ENCODE peak calls at places on chromosome 13, in seven cellular contexts. E is cardiac fibroblast, L is psoas muscle, I is keratinocyte, Q is PC-9, J is transverse colon, C is stomach. H is an unnamed sample.
A peak's percentile ranks its signal among the peaks of the same experiment; 100 is the strongest.

GRCh38 chr13:114079601-114080536 is 52.6 kb downstream of the RASA3 start:
- DNase-seq in E (no peak), L (peak; percentile 44), I (no peak), Q (no peak), J (peak; percentile 5), C (no peak), H (peak; percentile 25)

GRCh38 chr13:62210951-62211350 is 795.3 kb upstream of the PCDH20 start:
- DNase-seq in E (no peak), L (no peak), I (no peak), Q (no peak), J (no peak), C (no peak), H (no peak)

GRCh38 chr13:90448466-90449037 is 898.9 kb upstream of the MIR17HG start:
- DNase-seq in E (peak; percentile 61), L (no peak), I (no peak), Q (no peak), J (no peak), C (no peak), H (no peak)

GRCh38 chr13:37587236-37587635 is 11.3 kb downstream of the POSTN start:
- DNase-seq in E (no peak), L (no peak), I (no peak), Q (no peak), J (no peak), C (no peak), H (no peak)

GRCh38 chr13:26095846-26096245 is 44.0 kb upstream of the SHISA2 start:
- DNase-seq in E (no peak), L (no peak), I (no peak), Q (no peak), J (no peak), C (no peak), H (no peak)

GRCh38 chr13:73248711-73249580 is 190.1 kb downstream of the KLF5 start:
- DNase-seq in E (peak; percentile 45), L (no peak), I (peak; percentile 59), Q (peak; percentile 89), J (no peak), C (peak; percentile 64), H (no peak)

GRCh38 chr13:29886446-29886845 is 36.0 kb upstream of the UBL3 start:
- DNase-seq in E (no peak), L (no peak), I (no peak), Q (no peak), J (no peak), C (no peak), H (no peak)

GRCh38 chr13:114148521-114148855 is 16.1 kb upstream of the RASA3 start:
- DNase-seq in E (no peak), L (no peak), I (no peak), Q (no peak), J (peak; percentile 64), C (peak; percentile 51), H (peak; percentile 64)

GRCh38 chr13:99894835-99895427 is 76.6 kb downstream of the ZIC5 start:
- DNase-seq in E (peak; percentile 9), L (no peak), I (no peak), Q (no peak), J (peak; percentile 18), C (no peak), H (peak; percentile 25)

GRCh38 chr13:28313579-28313978 is 175.2 kb downstream of the PAN3 start:
- DNase-seq in E (peak; percentile 68), L (no peak), I (no peak), Q (no peak), J (no peak), C (no peak), H (peak; percentile 14)

GRCh38 chr13:64248371-64249065 is 2832.9 kb upstream of the PCDH20 start:
- DNase-seq in E (no peak), L (no peak), I (no peak), Q (no peak), J (no peak), C (no peak), H (no peak)

GRCh38 chr13:40446365-40446764 is 220.1 kb downstream of the FOXO1 start:
- DNase-seq in E (peak; percentile 61), L (no peak), I (no peak), Q (no peak), J (no peak), C (no peak), H (no peak)

GRCh38 chr13:42048625-42049453 is at the start of gene DGKH:
- DNase-seq in E (peak; percentile 66), L (peak; percentile 86), I (no peak), Q (peak; percentile 38), J (peak; percentile 90), C (peak; percentile 85), H (peak; percentile 90)

GRCh38 chr13:45521292-45521691 is 56.6 kb downstream of the COG3 start:
- DNase-seq in E (peak; percentile 52), L (no peak), I (no peak), Q (no peak), J (no peak), C (no peak), H (no peak)

GRCh38 chr13:101116381-101116780 is 299.9 kb downstream of the NALCN start:
- DNase-seq in E (no peak), L (no peak), I (no peak), Q (no peak), J (no peak), C (no peak), H (no peak)

GRCh38 chr13:40679586-40679985 is 13.1 kb upstream of the FOXO1 start:
- DNase-seq in E (no peak), L (no peak), I (no peak), Q (no peak), J (no peak), C (no peak), H (no peak)

GRCh38 chr13:32594339-32594738 is 8.1 kb downstream of the PDS5B start:
- DNase-seq in E (peak; percentile 44), L (no peak), I (no peak), Q (no peak), J (no peak), C (no peak), H (no peak)

GRCh38 chr13:63455938-63456337 is 2040.3 kb upstream of the PCDH20 start:
- DNase-seq in E (peak; percentile 6), L (no peak), I (no peak), Q (no peak), J (no peak), C (no peak), H (no peak)

GRCh38 chr13:108214511-108215383 is 589 bp downstream of the LIG4 start:
- DNase-seq in E (no peak), L (peak; percentile 57), I (no peak), Q (no peak), J (no peak), C (no peak), H (peak; percentile 33)

GRCh38 chr13:84648069-84648640 is 765.9 kb upstream of the SLITRK1 start:
- DNase-seq in E (peak; percentile 22), L (no peak), I (no peak), Q (no peak), J (no peak), C (no peak), H (no peak)

GRCh38 chr13:27496851-27497250 is 46.5 kb upstream of the MTIF3 start:
- DNase-seq in E (no peak), L (no peak), I (no peak), Q (no peak), J (no peak), C (no peak), H (no peak)

GRCh38 chr13:79405501-79405830 is 589 bp downstream of the RBM26 start:
- DNase-seq in E (peak; percentile 31), L (no peak), I (no peak), Q (no peak), J (no peak), C (no peak), H (peak; percentile 47)

GRCh38 chr13:41458187-41458938 is 1.0 kb downstream of the RGCC start:
- DNase-seq in E (no peak), L (peak; percentile 59), I (no peak), Q (no peak), J (peak; percentile 36), C (peak; percentile 53), H (peak; percentile 72)

GRCh38 chr13:40502236-40502635 is 164.2 kb downstream of the FOXO1 start:
- DNase-seq in E (peak; percentile 21), L (no peak), I (no peak), Q (no peak), J (no peak), C (no peak), H (no peak)

GRCh38 chr13:106284358-106284757 is 251.1 kb downstream of the EFNB2 start:
- DNase-seq in E (peak; percentile 23), L (no peak), I (peak; percentile 45), Q (peak; percentile 98), J (no peak), C (no peak), H (no peak)

GRCh38 chr13:27182844-27183497 is 11.4 kb upstream of the USP12 start:
- DNase-seq in E (peak; percentile 95), L (peak; percentile 81), I (no peak), Q (peak; percentile 93), J (no peak), C (peak; percentile 43), H (peak; percentile 21)

GRCh38 chr13:110405597-110406450 is 98.7 kb downstream of the COL4A2 start:
- DNase-seq in E (peak; percentile 82), L (no peak), I (no peak), Q (no peak), J (no peak), C (no peak), H (no peak)

GRCh38 chr13:40221131-40221459 is 445.3 kb downstream of the FOXO1 start:
- DNase-seq in E (no peak), L (no peak), I (no peak), Q (no peak), J (no peak), C (no peak), H (no peak)

GRCh38 chr13:68257111-68257842 is 1027.1 kb upstream of the PCDH9 start:
- DNase-seq in E (no peak), L (no peak), I (no peak), Q (peak; percentile 34), J (no peak), C (no peak), H (no peak)

DNA sequence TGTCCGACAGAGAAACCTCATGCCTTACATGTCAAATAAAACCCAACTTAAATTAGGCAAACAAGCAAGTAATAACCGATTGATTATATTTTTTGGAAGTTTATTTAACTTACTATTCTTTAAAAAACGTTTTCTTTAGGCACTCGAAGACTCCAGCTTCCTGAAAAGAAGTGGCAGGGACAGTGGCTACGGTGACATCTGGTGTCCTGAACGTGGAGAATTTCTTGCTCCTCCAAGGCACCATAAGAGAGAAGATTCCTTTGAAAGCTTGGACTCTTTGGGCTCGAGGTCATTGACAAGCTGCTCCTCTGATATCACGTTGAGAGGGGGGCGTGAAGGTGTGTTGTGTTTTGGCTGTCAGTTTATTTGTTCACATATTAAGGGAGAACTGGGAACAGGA is 164.4 kb downstream of the LMO7 start:
- DNase-seq in E (no peak), L (no peak), I (no peak), Q (no peak), J (no peak), C (no peak), H (no peak)
- TF ChIP-seq CTCF in E (no peak), L (no peak), I (no peak), Q (no peak), J (no peak), C (no peak), H (no peak)

GRCh38 chr13:76223999-76224398 is 587.9 kb downstream of the LMO7 start:
- DNase-seq in E (peak; percentile 22), L (no peak), I (no peak), Q (no peak), J (no peak), C (no peak), H (no peak)
- TF ChIP-seq CTCF in E (no peak), L (no peak), I (no peak), Q (no peak), J (no peak), C (no peak), H (no peak)

GRCh38 chr13:19959141-19959830 is 759 bp downstream of the ZMYM2 start:
- DNase-seq in E (peak; percentile 52), L (peak; percentile 82), I (no peak), Q (peak; percentile 42), J (peak; percentile 61), C (peak; percentile 51), H (peak; percentile 80)
- TF ChIP-seq CTCF in E (peak; percentile 41), L (no peak), I (peak; percentile 35), Q (no peak), J (peak; percentile 49), C (peak; percentile 14), H (no peak)

GRCh38 chr13:24233351-24233901 is 72.9 kb downstream of the SPATA13 start:
- DNase-seq in E (peak; percentile 43), L (no peak), I (no peak), Q (no peak), J (no peak), C (no peak), H (no peak)
- TF ChIP-seq CTCF in E (no peak), L (no peak), I (no peak), Q (no peak), J (no peak), C (no peak), H (no peak)

H was measured in mucosa of descending colon.